ENCODE peak calls at places on chromosomes 11 and 22, in nine cellular contexts. Q is thoracic aorta; Y is transverse colon; Z is heart left ventricle; S is HFF-Myc; R is A673; F is fibroblast of pulmonary artery; U is fibroblast of lung; A is CD8-positive, alpha-beta T cell. V is an unnamed sample.

GRCh38 chr11:46512261-46512881 is 81.5 kb downstream of the AMBRA1 start:
- DNase-seq in U (no peak), R (no peak), Y (no peak), Z (no peak), F (no peak), A (no peak), Q (no peak), S (no peak), V (no peak)

GRCh38 chr11:18046116-18046777 is at the start of gene TPH1:
- DNase-seq in A (no peak), Q (peak), R (no peak), S (no peak), U (peak), Z (peak), Y (peak), F (peak), V (no peak)

GRCh38 chr11:77088236-77089003 is 14.2 kb upstream of the OMP start:
- DNase-seq in R (no peak), U (no peak), Q (no peak), F (no peak), Z (peak), S (no peak), Y (peak), A (no peak), V (no peak)

GRCh38 chr11:2793781-2794418 is 91.7 kb downstream of the CDKN1C start:
- DNase-seq in R (no peak), U (no peak), F (no peak), S (no peak), Y (peak), Q (no peak), A (no peak), Z (peak), V (no peak)

GRCh38 chr11:43868852-43869567 is 11.6 kb upstream of the ALKBH3 start:
- DNase-seq in U (peak), F (peak), R (peak), S (no peak), A (peak), Q (no peak), Z (no peak), Y (no peak), V (peak)

GRCh38 chr22:45868586-45869443 is 108.1 kb downstream of the WNT7B start:
- DNase-seq in F (no peak), S (no peak), U (no peak), Y (no peak), Z (no peak), A (peak), Q (no peak), R (no peak), V (no peak)

GRCh38 chr11:116070555-116070954 is 566.3 kb upstream of the CADM1 start:
- DNase-seq in Q (no peak), A (no peak), F (no peak), U (no peak), S (no peak), Z (no peak), Y (no peak), R (no peak), V (no peak)

GRCh38 chr11:14052198-14052597 is 89.7 kb downstream of the SPON1 start:
- DNase-seq in F (no peak), Z (no peak), S (no peak), Y (no peak), R (no peak), Q (no peak), A (no peak), U (no peak), V (no peak)

GRCh38 chr11:119850822-119851409 is 121.9 kb upstream of the NECTIN1 start:
- DNase-seq in U (no peak), S (no peak), Y (no peak), R (no peak), Z (no peak), F (no peak), A (no peak), Q (no peak), V (no peak)

GRCh38 chr11:88482871-88483301 is 145.3 kb upstream of the CTSC start:
- DNase-seq in Z (no peak), Q (no peak), U (no peak), S (no peak), A (no peak), F (peak), R (no peak), Y (no peak), V (peak)

GRCh38 chr22:37549704-37550059 is 10.6 kb upstream of the CDC42EP1 start:
- DNase-seq in Q (no peak), Z (no peak), A (no peak), R (no peak), S (no peak), Y (no peak), F (peak), U (peak), V (no peak)
- TF ChIP-seq CTCF in Q (peak), Z (peak), A (no peak), R (no peak), S (peak), Y (no peak), F (peak), U (peak), V (no peak)

DNA sequence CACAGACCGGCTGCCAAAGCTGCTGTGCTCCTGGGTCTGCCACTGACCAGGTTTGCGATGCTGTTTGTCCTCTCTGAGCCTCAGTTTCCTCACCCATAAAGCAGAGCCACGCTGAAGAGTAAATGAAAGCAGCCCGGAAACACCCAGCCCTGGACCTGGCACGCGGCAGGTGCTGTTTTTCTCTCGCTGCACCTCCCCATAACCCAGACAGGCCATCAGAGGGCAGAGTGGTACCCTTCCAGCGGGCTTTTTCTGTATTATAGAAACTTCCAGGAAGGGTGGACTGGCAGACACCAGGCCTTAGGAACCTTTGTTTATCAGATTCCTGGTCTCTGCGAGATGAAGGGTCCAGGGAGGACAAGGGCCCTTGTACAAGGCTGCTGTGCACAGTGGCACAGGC is 17.9 kb upstream of the FGF19 start:
- DNase-seq in A (no peak), F (no peak), S (no peak), Y (no peak), U (no peak), Z (no peak), R (no peak), Q (no peak), V (no peak)
- TF ChIP-seq CTCF in A (no peak), F (peak), S (peak), Y (peak), U (no peak), Z (no peak), R (peak), Q (no peak), V (no peak)

DNA sequence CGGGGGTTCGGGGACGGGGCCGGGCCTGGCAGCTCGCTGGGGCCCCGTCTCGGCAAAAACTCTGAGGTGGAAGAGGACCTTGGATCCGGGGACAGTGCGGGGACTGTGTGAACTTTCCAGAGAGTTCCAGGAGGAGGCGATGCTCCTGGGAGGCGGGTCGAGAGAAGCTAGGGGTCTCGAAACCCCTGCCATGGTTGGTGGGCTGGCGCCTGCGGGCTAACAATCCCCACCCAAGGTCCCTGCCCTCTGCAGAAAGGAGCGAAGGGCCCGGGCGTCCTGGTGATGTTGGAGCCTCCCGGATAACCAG is 4.7 kb upstream of the GRK2 start:
- DNase-seq in Z (no peak), F (no peak), U (no peak), Y (no peak), R (no peak), A (no peak), S (no peak), Q (no peak), V (no peak)
- TF ChIP-seq CTCF in Z (no peak), F (peak), U (no peak), Y (no peak), R (peak), A (no peak), S (no peak), Q (no peak), V (no peak)

DNA sequence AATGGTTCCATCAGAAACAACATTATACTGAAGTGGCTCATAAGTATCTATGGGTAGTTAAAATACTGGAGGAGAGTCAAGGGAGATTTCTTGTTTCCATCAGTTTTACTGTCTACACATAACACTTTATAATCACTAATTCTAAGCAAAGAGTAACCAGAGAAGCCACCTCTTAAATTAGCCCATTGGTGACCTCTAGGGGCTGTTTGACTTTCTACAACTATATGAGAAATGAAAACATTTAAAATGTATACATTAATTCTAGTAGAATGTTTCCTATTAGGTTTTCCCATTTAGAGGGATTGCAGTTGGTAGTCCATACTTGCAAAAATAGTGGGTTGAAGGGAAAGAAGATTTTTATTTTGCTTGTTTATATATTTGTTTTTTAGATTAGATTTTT is 504.3 kb downstream of the FAM181B start:
- DNase-seq in U (peak), Q (no peak), F (peak), Z (no peak), Y (no peak), S (no peak), A (no peak), R (peak), V (peak)
- TF ChIP-seq CTCF in U (no peak), Q (no peak), F (peak), Z (peak), Y (no peak), S (no peak), A (no peak), R (peak), V (peak)

GRCh38 chr11:63999349-64000025 is 13.2 kb downstream of the OTUB1 start:
- DNase-seq in F (peak), A (peak), S (no peak), Y (peak), Q (peak), Z (no peak), U (peak), R (peak), V (peak)

GRCh38 chr11:64001552-64002427 is 15.6 kb downstream of the OTUB1 start:
- DNase-seq in Z (peak), Y (no peak), U (no peak), F (peak), R (peak), A (no peak), Q (no peak), S (no peak), V (no peak)

GRCh38 chr11:63998558-63999348 is 12.5 kb downstream of the OTUB1 start:
- DNase-seq in A (no peak), Y (no peak), Z (no peak), U (no peak), R (no peak), Q (no peak), F (no peak), S (no peak), V (no peak)

GRCh38 chr11:64000740-64001514 is 14.7 kb downstream of the OTUB1 start:
- DNase-seq in R (no peak), Z (no peak), F (no peak), S (no peak), U (no peak), A (no peak), Y (no peak), Q (no peak), V (no peak)

DNA sequence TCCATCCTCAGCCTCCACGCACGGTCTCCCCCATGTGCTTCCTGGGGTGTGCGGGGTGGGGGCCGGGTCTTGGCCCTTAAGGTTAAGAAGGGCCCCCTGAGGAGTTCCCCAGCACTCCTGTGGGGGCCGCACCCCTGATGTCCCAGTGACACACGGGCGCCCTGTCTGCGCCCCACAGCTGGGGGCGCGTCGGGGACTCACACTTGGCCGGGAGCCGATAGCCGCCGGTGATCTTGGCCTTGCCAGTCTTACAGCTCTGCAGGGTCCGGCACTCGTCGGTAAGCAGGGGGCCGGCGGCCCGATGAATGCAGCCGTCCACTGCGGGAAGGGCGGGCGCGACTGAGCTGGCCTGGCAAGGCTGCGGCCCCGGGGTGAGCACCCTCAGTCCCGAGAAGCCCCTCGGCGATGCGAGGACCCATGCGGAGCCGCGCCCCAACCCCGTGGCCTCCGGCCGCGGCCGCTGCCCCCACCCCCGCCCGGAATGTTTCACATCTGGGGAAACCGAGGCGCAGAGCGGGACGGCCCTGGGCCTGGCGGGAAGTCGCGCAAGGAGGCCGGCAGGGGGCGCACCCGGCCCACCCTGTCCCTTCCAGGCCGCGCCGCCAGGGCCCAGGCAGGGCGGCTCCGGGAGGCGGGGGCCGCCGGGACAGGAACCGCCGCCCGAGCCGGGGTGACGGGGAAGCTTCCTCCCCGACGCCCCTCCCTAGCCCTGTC is 13.9 kb downstream of the OTUB1 start:
- DNase-seq in F (peak), U (peak), A (peak), Z (peak), Q (no peak), S (no peak), R (peak), Y (peak), V (peak)
- TF ChIP-seq CTCF in F (peak), U (peak), A (peak), Z (peak), Q (peak), S (peak), R (peak), Y (peak), V (peak)

DNA sequence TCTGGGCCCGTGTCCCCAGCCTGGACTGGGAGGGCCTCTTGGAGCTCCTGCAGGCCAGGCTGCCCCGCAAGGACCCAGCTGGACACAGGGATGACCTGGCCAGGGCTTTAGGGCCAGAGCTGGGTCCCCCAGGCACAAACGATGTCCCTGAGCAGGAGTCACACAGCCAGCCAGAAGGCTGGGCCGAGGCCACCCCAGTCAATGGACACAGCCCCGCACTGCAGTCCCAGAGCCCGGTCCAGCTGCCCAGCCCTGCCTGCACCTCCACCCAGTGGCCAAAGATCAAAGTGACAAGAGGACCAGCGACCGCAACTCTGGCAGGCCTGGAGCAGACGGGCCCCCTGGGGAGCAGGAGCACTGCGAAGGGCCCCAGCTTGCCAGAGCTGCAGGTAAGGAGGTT is 38.2 kb downstream of the TRIOBP start:
- DNase-seq in S (no peak), Z (peak), R (no peak), A (no peak), Q (no peak), F (no peak), Y (no peak), U (peak), V (no peak)
- TF ChIP-seq CTCF in S (peak), Z (peak), R (no peak), A (no peak), Q (peak), F (peak), Y (peak), U (peak), V (no peak)

DNA sequence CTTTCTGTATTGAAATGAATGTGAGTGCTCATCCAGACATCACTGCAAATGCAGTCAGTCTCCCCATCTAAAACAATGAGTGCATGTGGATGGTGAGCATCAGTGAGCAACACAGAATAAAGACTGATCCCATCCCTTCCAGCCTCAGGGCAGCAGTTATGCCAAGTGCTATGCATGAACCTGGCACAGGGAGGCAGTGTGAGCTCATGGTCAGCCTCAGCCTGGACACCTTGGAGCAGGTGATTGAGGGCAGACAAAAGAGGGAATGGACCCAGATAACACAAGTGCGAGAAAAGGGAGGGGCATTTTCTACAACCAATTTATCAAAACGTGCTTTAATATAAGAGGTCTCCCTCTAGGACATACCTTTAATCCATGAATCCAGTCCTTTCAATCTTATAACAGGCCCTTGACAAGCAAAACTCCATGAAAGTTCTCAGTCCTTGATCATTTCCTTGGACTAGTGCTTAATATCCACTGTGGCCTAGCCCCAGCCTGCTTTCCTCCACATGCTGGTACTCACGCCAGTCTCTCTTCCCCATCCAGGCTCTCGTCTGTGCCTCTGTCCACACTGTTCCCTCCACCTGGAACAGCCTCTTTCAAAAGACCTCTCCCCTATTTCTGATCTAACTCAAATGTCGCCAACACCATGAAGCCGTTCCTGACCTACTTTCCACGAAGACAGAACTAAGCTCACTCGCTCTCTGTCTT is 50.5 kb upstream of the LRRC55 start:
- DNase-seq in Z (peak), Q (no peak), F (peak), Y (peak), S (no peak), A (no peak), R (peak), U (peak), V (peak)
- TF ChIP-seq CTCF in Z (peak), Q (no peak), F (peak), Y (peak), S (peak), A (no peak), R (peak), U (peak), V (peak)

GRCh38 chr11:75563978-75564552 is 2.0 kb downstream of the SERPINH1 start:
- DNase-seq in Q (peak), R (peak), Z (peak), S (peak), Y (peak), A (no peak), U (peak), F (peak), V (no peak)
- TF ChIP-seq CTCF in Q (peak), R (peak), Z (peak), S (peak), Y (peak), A (no peak), U (peak), F (peak), V (no peak)